ENCODE peak calls at places on chromosomes 12 and 14, in nine cellular contexts. J is A549; A is NCI-H345; M is mesothelial cell of epicardium; Z is cardiac fibroblast; N is stimulated activated CD8-positive, alpha-beta memory T cell treated with anti-CD3 and anti-CD28 coated beads, Interleukin-15, amount 100 ng/mL, for 24 hours; G is HT1080; C is C1 segment of cervical spinal cord; U is neural crest cell. W is an unnamed sample.
A peak's percentile ranks its signal among the peaks of the same experiment; 100 is the strongest.

GRCh38 chr12:46518729-46519128 is 146.2 kb upstream of the SLC38A2 start:
- DNase-seq in J (no peak), A (no peak), M (no peak), Z (peak; percentile 27), N (no peak), G (no peak), C (no peak), U (no peak), W (no peak)

GRCh38 chr14:50013198-50013918 is 103.0 kb downstream of the VCPKMT start:
- DNase-seq in J (no peak), A (no peak), M (no peak), Z (no peak), N (no peak), G (peak; percentile 84), C (no peak), U (no peak), W (peak; percentile 16)

GRCh38 chr14:99995700-99996356 is 69.4 kb upstream of the EVL start:
- DNase-seq in J (peak; percentile 77), A (no peak), M (no peak), Z (peak; percentile 72), N (peak; percentile 26), G (peak; percentile 52), C (no peak), U (peak; percentile 54), W (peak; percentile 89)

GRCh38 chr14:20278414-20278813 is 27.3 kb downstream of the TTC5 start:
- DNase-seq in J (no peak), A (peak; percentile 12), M (no peak), Z (peak; percentile 56), N (no peak), G (peak; percentile 73), C (no peak), U (no peak), W (no peak)

GRCh38 chr12:115294443-115295133 is 610.6 kb upstream of the TBX3 start:
- DNase-seq in J (no peak), A (no peak), M (no peak), Z (peak; percentile 9), N (no peak), G (peak; percentile 34), C (no peak), U (no peak), W (no peak)

GRCh38 chr14:21136024-21136423 is 19.8 kb downstream of the OR5AU1 start:
- DNase-seq in J (peak; percentile 50), A (no peak), M (no peak), Z (peak; percentile 26), N (no peak), G (no peak), C (no peak), U (no peak), W (peak; percentile 50)

GRCh38 chr14:34571771-34572170 is 32.3 kb upstream of the EAPP start:
- DNase-seq in J (no peak), A (no peak), M (no peak), Z (no peak), N (no peak), G (no peak), C (no peak), U (no peak), W (no peak)

GRCh38 chr12:5390174-5390799 is 41.6 kb upstream of the NTF3 start:
- DNase-seq in J (no peak), A (no peak), M (no peak), Z (no peak), N (no peak), G (no peak), C (no peak), U (no peak), W (no peak)

GRCh38 chr12:54509660-54510059 is 12.1 kb downstream of the NCKAP1L start:
- DNase-seq in J (no peak), A (no peak), M (no peak), Z (no peak), N (no peak), G (no peak), C (no peak), U (no peak), W (no peak)

GRCh38 chr12:50221228-50222008 is 54.2 kb upstream of the CERS5 start:
- DNase-seq in J (no peak), A (no peak), M (no peak), Z (peak; percentile 95), N (no peak), G (peak; percentile 68), C (peak; percentile 54), U (peak; percentile 3), W (peak; percentile 67)

GRCh38 chr12:125081427-125081826 is 16.2 kb downstream of the AACS start:
- DNase-seq in J (no peak), A (peak; percentile 99), M (no peak), Z (no peak), N (no peak), G (no peak), C (no peak), U (no peak), W (peak; percentile 56)

GRCh38 chr14:101561145-101561896 is at the start of gene DIO3:
- DNase-seq in J (no peak), A (peak; percentile 85), M (no peak), Z (no peak), N (no peak), G (no peak), C (no peak), U (peak; percentile 67), W (no peak)

GRCh38 chr12:55227643-55228042 is 6.8 kb downstream of the OR10A7 start:
- DNase-seq in J (no peak), A (no peak), M (no peak), Z (no peak), N (no peak), G (no peak), C (no peak), U (no peak), W (no peak)

GRCh38 chr12:11849752-11850504 is 200.5 kb downstream of the ETV6 start:
- DNase-seq in J (no peak), A (no peak), M (no peak), Z (no peak), N (no peak), G (no peak), C (no peak), U (no peak), W (no peak)

GRCh38 chr14:75793806-75794205 is 132.8 kb downstream of the TTLL5 start:
- DNase-seq in J (no peak), A (no peak), M (no peak), Z (peak; percentile 29), N (no peak), G (no peak), C (no peak), U (no peak), W (no peak)

GRCh38 chr14:60723218-60724079 is 702 bp downstream of the SIX4 start:
- DNase-seq in J (peak; percentile 28), A (peak; percentile 31), M (peak; percentile 46), Z (peak; percentile 62), N (peak; percentile 3), G (peak; percentile 47), C (peak; percentile 54), U (peak; percentile 40), W (peak; percentile 57)

GRCh38 chr12:56878010-56878339 is 56.2 kb downstream of the SDR9C7 start:
- DNase-seq in J (no peak), A (no peak), M (no peak), Z (no peak), N (no peak), G (no peak), C (no peak), U (no peak), W (no peak)

GRCh38 chr14:52918486-52918885 is 32.4 kb downstream of the FERMT2 start:
- DNase-seq in J (no peak), A (no peak), M (no peak), Z (peak; percentile 93), N (no peak), G (peak; percentile 95), C (peak; percentile 17), U (no peak), W (no peak)

GRCh38 chr12:57239587-57240068 is 10.1 kb downstream of the SHMT2 start:
- DNase-seq in J (no peak), A (peak; percentile 64), M (no peak), Z (no peak), N (no peak), G (peak; percentile 34), C (peak; percentile 73), U (no peak), W (no peak)

GRCh38 chr12:93137656-93138612 is 208.8 kb upstream of the EEA1 start:
- DNase-seq in J (peak; percentile 40), A (no peak), M (no peak), Z (peak; percentile 90), N (no peak), G (peak; percentile 86), C (no peak), U (no peak), W (no peak)

GRCh38 chr12:103966736-103967135 is 1.1 kb downstream of the TDG start:
- DNase-seq in J (no peak), A (no peak), M (no peak), Z (peak; percentile 25), N (no peak), G (no peak), C (no peak), U (no peak), W (no peak)

GRCh38 chr12:101097829-101098580 is 112.0 kb downstream of the SLC5A8 start:
- DNase-seq in J (no peak), A (peak; percentile 78), M (no peak), Z (no peak), N (no peak), G (no peak), C (no peak), U (no peak), W (no peak)

GRCh38 chr14:51283402-51283825 is 43.4 kb downstream of the TMX1 start:
- DNase-seq in J (peak; percentile 78), A (peak; percentile 85), M (no peak), Z (peak; percentile 97), N (no peak), G (peak; percentile 87), C (peak; percentile 57), U (no peak), W (peak; percentile 67)